ENCODE peak calls at places on chromosome 13, in nine cellular contexts. One of them, this sample, is unnamed.

GRCh38 chr13:30395192-30396158 is 26.8 kb upstream of the UBE2L5 start:
- DNase-seq in activated CD4-positive, alpha-beta T cell treated with anti-CD3 and anti-CD28 coated beads, Interleukin-2, amount 50 U/mL, for 48 hours: peak; percentile 65
- DNase-seq in Caco-2: peak; percentile 94
- DNase-seq in stimulated activated CD8-positive, alpha-beta memory T cell treated with anti-CD3 and anti-CD28 coated beads, Interleukin-12 subunit alpha, Interleukin-12 subunit beta, amount 100 ng/mL, for 1 hour: peak; percentile 45
- DNase-seq in stomach: peak; percentile 97
- DNase-seq in activated T-cell treated with anti-CD3 and anti-CD28 coated beads, Interleukin-2, amount 50 U/mL, for 72 hours: peak; percentile 64
- DNase-seq in non-pigmented ciliary epithelial cell: peak; percentile 73
- DNase-seq in cardiac muscle cell: peak; percentile 98
- DNase-seq in H9: peak; percentile 76
- DNase-seq in this sample: no peak

GRCh38 chr13:106277483-106278154 is 257.8 kb downstream of the EFNB2 start:
- DNase-seq in activated CD4-positive, alpha-beta T cell treated with anti-CD3 and anti-CD28 coated beads, Interleukin-2, amount 50 U/mL, for 48 hours: no peak
- DNase-seq in Caco-2: no peak
- DNase-seq in stimulated activated CD8-positive, alpha-beta memory T cell treated with anti-CD3 and anti-CD28 coated beads, Interleukin-12 subunit alpha, Interleukin-12 subunit beta, amount 100 ng/mL, for 1 hour: no peak
- DNase-seq in stomach: no peak
- DNase-seq in activated T-cell treated with anti-CD3 and anti-CD28 coated beads, Interleukin-2, amount 50 U/mL, for 72 hours: no peak
- DNase-seq in non-pigmented ciliary epithelial cell: no peak
- DNase-seq in cardiac muscle cell: no peak
- DNase-seq in H9: no peak
- DNase-seq in this sample: no peak

GRCh38 chr13:45511310-45512147 is 46.8 kb downstream of the COG3 start:
- DNase-seq in activated CD4-positive, alpha-beta T cell treated with anti-CD3 and anti-CD28 coated beads, Interleukin-2, amount 50 U/mL, for 48 hours: no peak
- DNase-seq in Caco-2: no peak
- DNase-seq in stimulated activated CD8-positive, alpha-beta memory T cell treated with anti-CD3 and anti-CD28 coated beads, Interleukin-12 subunit alpha, Interleukin-12 subunit beta, amount 100 ng/mL, for 1 hour: peak; percentile 15
- DNase-seq in stomach: no peak
- DNase-seq in activated T-cell treated with anti-CD3 and anti-CD28 coated beads, Interleukin-2, amount 50 U/mL, for 72 hours: peak; percentile 44
- DNase-seq in non-pigmented ciliary epithelial cell: no peak
- DNase-seq in cardiac muscle cell: peak; percentile 85
- DNase-seq in H9: no peak
- DNase-seq in this sample: no peak

GRCh38 chr13:34201050-34201913 is 383.3 kb downstream of the RFC3 start:
- DNase-seq in activated CD4-positive, alpha-beta T cell treated with anti-CD3 and anti-CD28 coated beads, Interleukin-2, amount 50 U/mL, for 48 hours: no peak
- DNase-seq in Caco-2: no peak
- DNase-seq in stimulated activated CD8-positive, alpha-beta memory T cell treated with anti-CD3 and anti-CD28 coated beads, Interleukin-12 subunit alpha, Interleukin-12 subunit beta, amount 100 ng/mL, for 1 hour: no peak
- DNase-seq in stomach: no peak
- DNase-seq in activated T-cell treated with anti-CD3 and anti-CD28 coated beads, Interleukin-2, amount 50 U/mL, for 72 hours: no peak
- DNase-seq in non-pigmented ciliary epithelial cell: peak; percentile 51
- DNase-seq in cardiac muscle cell: peak; percentile 88
- DNase-seq in H9: no peak
- DNase-seq in this sample: no peak

GRCh38 chr13:29816715-29817114 is 33.7 kb downstream of the UBL3 start:
- DNase-seq in activated CD4-positive, alpha-beta T cell treated with anti-CD3 and anti-CD28 coated beads, Interleukin-2, amount 50 U/mL, for 48 hours: no peak
- DNase-seq in Caco-2: no peak
- DNase-seq in stimulated activated CD8-positive, alpha-beta memory T cell treated with anti-CD3 and anti-CD28 coated beads, Interleukin-12 subunit alpha, Interleukin-12 subunit beta, amount 100 ng/mL, for 1 hour: no peak
- DNase-seq in stomach: no peak
- DNase-seq in activated T-cell treated with anti-CD3 and anti-CD28 coated beads, Interleukin-2, amount 50 U/mL, for 72 hours: no peak
- DNase-seq in non-pigmented ciliary epithelial cell: no peak
- DNase-seq in cardiac muscle cell: no peak
- DNase-seq in H9: no peak
- DNase-seq in this sample: no peak

GRCh38 chr13:30791354-30791921 is 56.1 kb downstream of the ALOX5AP start:
- DNase-seq in activated CD4-positive, alpha-beta T cell treated with anti-CD3 and anti-CD28 coated beads, Interleukin-2, amount 50 U/mL, for 48 hours: no peak
- DNase-seq in Caco-2: no peak
- DNase-seq in stimulated activated CD8-positive, alpha-beta memory T cell treated with anti-CD3 and anti-CD28 coated beads, Interleukin-12 subunit alpha, Interleukin-12 subunit beta, amount 100 ng/mL, for 1 hour: no peak
- DNase-seq in stomach: no peak
- DNase-seq in activated T-cell treated with anti-CD3 and anti-CD28 coated beads, Interleukin-2, amount 50 U/mL, for 72 hours: no peak
- DNase-seq in non-pigmented ciliary epithelial cell: no peak
- DNase-seq in cardiac muscle cell: peak; percentile 23
- DNase-seq in H9: no peak
- DNase-seq in this sample: no peak

GRCh38 chr13:20118268-20119140 is 42.3 kb downstream of the GJA3 start:
- DNase-seq in activated CD4-positive, alpha-beta T cell treated with anti-CD3 and anti-CD28 coated beads, Interleukin-2, amount 50 U/mL, for 48 hours: no peak
- DNase-seq in Caco-2: peak; percentile 37
- DNase-seq in stimulated activated CD8-positive, alpha-beta memory T cell treated with anti-CD3 and anti-CD28 coated beads, Interleukin-12 subunit alpha, Interleukin-12 subunit beta, amount 100 ng/mL, for 1 hour: no peak
- DNase-seq in stomach: peak; percentile 74
- DNase-seq in activated T-cell treated with anti-CD3 and anti-CD28 coated beads, Interleukin-2, amount 50 U/mL, for 72 hours: no peak
- DNase-seq in non-pigmented ciliary epithelial cell: no peak
- DNase-seq in cardiac muscle cell: peak; percentile 68
- DNase-seq in H9: peak; percentile 70
- DNase-seq in this sample: no peak

GRCh38 chr13:48978942-48979601 is 3.4 kb downstream of the FNDC3A start:
- DNase-seq in activated CD4-positive, alpha-beta T cell treated with anti-CD3 and anti-CD28 coated beads, Interleukin-2, amount 50 U/mL, for 48 hours: no peak
- DNase-seq in Caco-2: no peak
- DNase-seq in stimulated activated CD8-positive, alpha-beta memory T cell treated with anti-CD3 and anti-CD28 coated beads, Interleukin-12 subunit alpha, Interleukin-12 subunit beta, amount 100 ng/mL, for 1 hour: no peak
- DNase-seq in stomach: no peak
- DNase-seq in activated T-cell treated with anti-CD3 and anti-CD28 coated beads, Interleukin-2, amount 50 U/mL, for 72 hours: no peak
- DNase-seq in non-pigmented ciliary epithelial cell: no peak
- DNase-seq in cardiac muscle cell: peak; percentile 44
- DNase-seq in H9: no peak
- DNase-seq in this sample: no peak

GRCh38 chr13:34765446-34766180 is 176.5 kb upstream of the NBEA start:
- DNase-seq in activated CD4-positive, alpha-beta T cell treated with anti-CD3 and anti-CD28 coated beads, Interleukin-2, amount 50 U/mL, for 48 hours: no peak
- DNase-seq in Caco-2: no peak
- DNase-seq in stimulated activated CD8-positive, alpha-beta memory T cell treated with anti-CD3 and anti-CD28 coated beads, Interleukin-12 subunit alpha, Interleukin-12 subunit beta, amount 100 ng/mL, for 1 hour: no peak
- DNase-seq in stomach: no peak
- DNase-seq in activated T-cell treated with anti-CD3 and anti-CD28 coated beads, Interleukin-2, amount 50 U/mL, for 72 hours: no peak
- DNase-seq in non-pigmented ciliary epithelial cell: no peak
- DNase-seq in cardiac muscle cell: no peak
- DNase-seq in H9: no peak
- DNase-seq in this sample: no peak

GRCh38 chr13:80973721-80974120 is 632.8 kb upstream of the SPRY2 start:
- DNase-seq in activated CD4-positive, alpha-beta T cell treated with anti-CD3 and anti-CD28 coated beads, Interleukin-2, amount 50 U/mL, for 48 hours: no peak
- DNase-seq in Caco-2: no peak
- DNase-seq in stimulated activated CD8-positive, alpha-beta memory T cell treated with anti-CD3 and anti-CD28 coated beads, Interleukin-12 subunit alpha, Interleukin-12 subunit beta, amount 100 ng/mL, for 1 hour: no peak
- DNase-seq in stomach: no peak
- DNase-seq in activated T-cell treated with anti-CD3 and anti-CD28 coated beads, Interleukin-2, amount 50 U/mL, for 72 hours: no peak
- DNase-seq in non-pigmented ciliary epithelial cell: no peak
- DNase-seq in cardiac muscle cell: no peak
- DNase-seq in H9: no peak
- DNase-seq in this sample: no peak

GRCh38 chr13:60838581-60838980 is 441.6 kb downstream of the TDRD3 start:
- DNase-seq in activated CD4-positive, alpha-beta T cell treated with anti-CD3 and anti-CD28 coated beads, Interleukin-2, amount 50 U/mL, for 48 hours: no peak
- DNase-seq in Caco-2: no peak
- DNase-seq in stimulated activated CD8-positive, alpha-beta memory T cell treated with anti-CD3 and anti-CD28 coated beads, Interleukin-12 subunit alpha, Interleukin-12 subunit beta, amount 100 ng/mL, for 1 hour: no peak
- DNase-seq in stomach: no peak
- DNase-seq in activated T-cell treated with anti-CD3 and anti-CD28 coated beads, Interleukin-2, amount 50 U/mL, for 72 hours: no peak
- DNase-seq in non-pigmented ciliary epithelial cell: no peak
- DNase-seq in cardiac muscle cell: no peak
- DNase-seq in H9: no peak
- DNase-seq in this sample: no peak

GRCh38 chr13:24385902-24386301 is 76.5 kb downstream of the C1QTNF9 start:
- DNase-seq in activated CD4-positive, alpha-beta T cell treated with anti-CD3 and anti-CD28 coated beads, Interleukin-2, amount 50 U/mL, for 48 hours: no peak
- DNase-seq in Caco-2: no peak
- DNase-seq in stimulated activated CD8-positive, alpha-beta memory T cell treated with anti-CD3 and anti-CD28 coated beads, Interleukin-12 subunit alpha, Interleukin-12 subunit beta, amount 100 ng/mL, for 1 hour: no peak
- DNase-seq in stomach: no peak
- DNase-seq in activated T-cell treated with anti-CD3 and anti-CD28 coated beads, Interleukin-2, amount 50 U/mL, for 72 hours: no peak
- DNase-seq in non-pigmented ciliary epithelial cell: no peak
- DNase-seq in cardiac muscle cell: no peak
- DNase-seq in H9: no peak
- DNase-seq in this sample: no peak

GRCh38 chr13:39016789-39017188 is 21.1 kb downstream of the PROSER1 start:
- DNase-seq in activated CD4-positive, alpha-beta T cell treated with anti-CD3 and anti-CD28 coated beads, Interleukin-2, amount 50 U/mL, for 48 hours: no peak
- DNase-seq in Caco-2: no peak
- DNase-seq in stimulated activated CD8-positive, alpha-beta memory T cell treated with anti-CD3 and anti-CD28 coated beads, Interleukin-12 subunit alpha, Interleukin-12 subunit beta, amount 100 ng/mL, for 1 hour: no peak
- DNase-seq in stomach: no peak
- DNase-seq in activated T-cell treated with anti-CD3 and anti-CD28 coated beads, Interleukin-2, amount 50 U/mL, for 72 hours: no peak
- DNase-seq in non-pigmented ciliary epithelial cell: no peak
- DNase-seq in cardiac muscle cell: peak; percentile 51
- DNase-seq in H9: no peak
- DNase-seq in this sample: no peak

GRCh38 chr13:49828452-49828851 is 36.0 kb upstream of the KPNA3 start:
- DNase-seq in activated CD4-positive, alpha-beta T cell treated with anti-CD3 and anti-CD28 coated beads, Interleukin-2, amount 50 U/mL, for 48 hours: no peak
- DNase-seq in Caco-2: no peak
- DNase-seq in stimulated activated CD8-positive, alpha-beta memory T cell treated with anti-CD3 and anti-CD28 coated beads, Interleukin-12 subunit alpha, Interleukin-12 subunit beta, amount 100 ng/mL, for 1 hour: no peak
- DNase-seq in stomach: no peak
- DNase-seq in activated T-cell treated with anti-CD3 and anti-CD28 coated beads, Interleukin-2, amount 50 U/mL, for 72 hours: no peak
- DNase-seq in non-pigmented ciliary epithelial cell: no peak
- DNase-seq in cardiac muscle cell: no peak
- DNase-seq in H9: no peak
- DNase-seq in this sample: no peak

GRCh38 chr13:65882810-65883209 is 1347.3 kb downstream of the PCDH9 start:
- DNase-seq in activated CD4-positive, alpha-beta T cell treated with anti-CD3 and anti-CD28 coated beads, Interleukin-2, amount 50 U/mL, for 48 hours: no peak
- DNase-seq in Caco-2: no peak
- DNase-seq in stimulated activated CD8-positive, alpha-beta memory T cell treated with anti-CD3 and anti-CD28 coated beads, Interleukin-12 subunit alpha, Interleukin-12 subunit beta, amount 100 ng/mL, for 1 hour: no peak
- DNase-seq in stomach: no peak
- DNase-seq in activated T-cell treated with anti-CD3 and anti-CD28 coated beads, Interleukin-2, amount 50 U/mL, for 72 hours: no peak
- DNase-seq in non-pigmented ciliary epithelial cell: no peak
- DNase-seq in cardiac muscle cell: no peak
- DNase-seq in H9: no peak
- DNase-seq in this sample: no peak

GRCh38 chr13:24683833-24684599 is 3.8 kb downstream of the ATP12A start:
- DNase-seq in activated CD4-positive, alpha-beta T cell treated with anti-CD3 and anti-CD28 coated beads, Interleukin-2, amount 50 U/mL, for 48 hours: peak; percentile 71
- DNase-seq in Caco-2: peak; percentile 76
- DNase-seq in stimulated activated CD8-positive, alpha-beta memory T cell treated with anti-CD3 and anti-CD28 coated beads, Interleukin-12 subunit alpha, Interleukin-12 subunit beta, amount 100 ng/mL, for 1 hour: peak; percentile 35
- DNase-seq in stomach: peak; percentile 63
- DNase-seq in activated T-cell treated with anti-CD3 and anti-CD28 coated beads, Interleukin-2, amount 50 U/mL, for 72 hours: peak; percentile 73
- DNase-seq in non-pigmented ciliary epithelial cell: no peak
- DNase-seq in cardiac muscle cell: peak; percentile 64
- DNase-seq in H9: peak; percentile 86
- DNase-seq in this sample: no peak

GRCh38 chr13:40961224-40961623 is 57.9 kb downstream of the ELF1 start:
- DNase-seq in activated CD4-positive, alpha-beta T cell treated with anti-CD3 and anti-CD28 coated beads, Interleukin-2, amount 50 U/mL, for 48 hours: no peak
- DNase-seq in Caco-2: no peak
- DNase-seq in stimulated activated CD8-positive, alpha-beta memory T cell treated with anti-CD3 and anti-CD28 coated beads, Interleukin-12 subunit alpha, Interleukin-12 subunit beta, amount 100 ng/mL, for 1 hour: no peak
- DNase-seq in stomach: no peak
- DNase-seq in activated T-cell treated with anti-CD3 and anti-CD28 coated beads, Interleukin-2, amount 50 U/mL, for 72 hours: no peak
- DNase-seq in non-pigmented ciliary epithelial cell: no peak
- DNase-seq in cardiac muscle cell: no peak
- DNase-seq in H9: no peak
- DNase-seq in this sample: no peak

GRCh38 chr13:38821753-38822551 is 135.1 kb downstream of the FREM2 start:
- DNase-seq in activated CD4-positive, alpha-beta T cell treated with anti-CD3 and anti-CD28 coated beads, Interleukin-2, amount 50 U/mL, for 48 hours: no peak
- DNase-seq in Caco-2: no peak
- DNase-seq in stimulated activated CD8-positive, alpha-beta memory T cell treated with anti-CD3 and anti-CD28 coated beads, Interleukin-12 subunit alpha, Interleukin-12 subunit beta, amount 100 ng/mL, for 1 hour: no peak
- DNase-seq in stomach: no peak
- DNase-seq in activated T-cell treated with anti-CD3 and anti-CD28 coated beads, Interleukin-2, amount 50 U/mL, for 72 hours: no peak
- DNase-seq in non-pigmented ciliary epithelial cell: no peak
- DNase-seq in cardiac muscle cell: no peak
- DNase-seq in H9: no peak
- DNase-seq in this sample: no peak

GRCh38 chr13:75136151-75136550 is 345.8 kb downstream of the TBC1D4 start:
- DNase-seq in activated CD4-positive, alpha-beta T cell treated with anti-CD3 and anti-CD28 coated beads, Interleukin-2, amount 50 U/mL, for 48 hours: no peak
- DNase-seq in Caco-2: no peak
- DNase-seq in stimulated activated CD8-positive, alpha-beta memory T cell treated with anti-CD3 and anti-CD28 coated beads, Interleukin-12 subunit alpha, Interleukin-12 subunit beta, amount 100 ng/mL, for 1 hour: no peak
- DNase-seq in stomach: no peak
- DNase-seq in activated T-cell treated with anti-CD3 and anti-CD28 coated beads, Interleukin-2, amount 50 U/mL, for 72 hours: no peak
- DNase-seq in non-pigmented ciliary epithelial cell: no peak
- DNase-seq in cardiac muscle cell: no peak
- DNase-seq in H9: no peak
- DNase-seq in this sample: no peak

GRCh38 chr13:54640719-54641118 is 1612.1 kb downstream of the OLFM4 start:
- DNase-seq in activated CD4-positive, alpha-beta T cell treated with anti-CD3 and anti-CD28 coated beads, Interleukin-2, amount 50 U/mL, for 48 hours: no peak
- DNase-seq in Caco-2: no peak
- DNase-seq in stimulated activated CD8-positive, alpha-beta memory T cell treated with anti-CD3 and anti-CD28 coated beads, Interleukin-12 subunit alpha, Interleukin-12 subunit beta, amount 100 ng/mL, for 1 hour: no peak
- DNase-seq in stomach: no peak
- DNase-seq in activated T-cell treated with anti-CD3 and anti-CD28 coated beads, Interleukin-2, amount 50 U/mL, for 72 hours: no peak
- DNase-seq in non-pigmented ciliary epithelial cell: no peak
- DNase-seq in cardiac muscle cell: no peak
- DNase-seq in H9: no peak
- DNase-seq in this sample: no peak

GRCh38 chr13:50214514-50214913 is 199.3 kb downstream of the KCNRG start:
- DNase-seq in activated CD4-positive, alpha-beta T cell treated with anti-CD3 and anti-CD28 coated beads, Interleukin-2, amount 50 U/mL, for 48 hours: no peak
- DNase-seq in Caco-2: no peak
- DNase-seq in stimulated activated CD8-positive, alpha-beta memory T cell treated with anti-CD3 and anti-CD28 coated beads, Interleukin-12 subunit alpha, Interleukin-12 subunit beta, amount 100 ng/mL, for 1 hour: no peak
- DNase-seq in stomach: no peak
- DNase-seq in activated T-cell treated with anti-CD3 and anti-CD28 coated beads, Interleukin-2, amount 50 U/mL, for 72 hours: no peak
- DNase-seq in non-pigmented ciliary epithelial cell: no peak
- DNase-seq in cardiac muscle cell: no peak
- DNase-seq in H9: no peak
- DNase-seq in this sample: no peak

GRCh38 chr13:44575741-44576395 is at the start of gene TSC22D1:
- DNase-seq in activated CD4-positive, alpha-beta T cell treated with anti-CD3 and anti-CD28 coated beads, Interleukin-2, amount 50 U/mL, for 48 hours: peak; percentile 56
- DNase-seq in Caco-2: no peak
- DNase-seq in stimulated activated CD8-positive, alpha-beta memory T cell treated with anti-CD3 and anti-CD28 coated beads, Interleukin-12 subunit alpha, Interleukin-12 subunit beta, amount 100 ng/mL, for 1 hour: peak; percentile 49
- DNase-seq in stomach: peak; percentile 51
- DNase-seq in activated T-cell treated with anti-CD3 and anti-CD28 coated beads, Interleukin-2, amount 50 U/mL, for 72 hours: peak; percentile 58
- DNase-seq in non-pigmented ciliary epithelial cell: no peak
- DNase-seq in cardiac muscle cell: peak; percentile 66
- DNase-seq in H9: peak; percentile 33
- DNase-seq in this sample: peak; percentile 83

GRCh38 chr13:23175920-23176319 is 4.9 kb upstream of the SGCG start:
- DNase-seq in activated CD4-positive, alpha-beta T cell treated with anti-CD3 and anti-CD28 coated beads, Interleukin-2, amount 50 U/mL, for 48 hours: no peak
- DNase-seq in Caco-2: no peak
- DNase-seq in stimulated activated CD8-positive, alpha-beta memory T cell treated with anti-CD3 and anti-CD28 coated beads, Interleukin-12 subunit alpha, Interleukin-12 subunit beta, amount 100 ng/mL, for 1 hour: no peak
- DNase-seq in stomach: no peak
- DNase-seq in activated T-cell treated with anti-CD3 and anti-CD28 coated beads, Interleukin-2, amount 50 U/mL, for 72 hours: no peak
- DNase-seq in non-pigmented ciliary epithelial cell: no peak
- DNase-seq in cardiac muscle cell: peak; percentile 10
- DNase-seq in H9: no peak
- DNase-seq in this sample: no peak

GRCh38 chr13:105363747-105364177 is 1171.7 kb downstream of the EFNB2 start:
- DNase-seq in activated CD4-positive, alpha-beta T cell treated with anti-CD3 and anti-CD28 coated beads, Interleukin-2, amount 50 U/mL, for 48 hours: no peak
- DNase-seq in Caco-2: no peak
- DNase-seq in stimulated activated CD8-positive, alpha-beta memory T cell treated with anti-CD3 and anti-CD28 coated beads, Interleukin-12 subunit alpha, Interleukin-12 subunit beta, amount 100 ng/mL, for 1 hour: no peak
- DNase-seq in stomach: no peak
- DNase-seq in activated T-cell treated with anti-CD3 and anti-CD28 coated beads, Interleukin-2, amount 50 U/mL, for 72 hours: no peak
- DNase-seq in non-pigmented ciliary epithelial cell: no peak
- DNase-seq in cardiac muscle cell: peak; percentile 17
- DNase-seq in H9: no peak
- DNase-seq in this sample: no peak

GRCh38 chr13:38636106-38636505 is 50.8 kb upstream of the FREM2 start:
- DNase-seq in activated CD4-positive, alpha-beta T cell treated with anti-CD3 and anti-CD28 coated beads, Interleukin-2, amount 50 U/mL, for 48 hours: no peak
- DNase-seq in Caco-2: no peak
- DNase-seq in stimulated activated CD8-positive, alpha-beta memory T cell treated with anti-CD3 and anti-CD28 coated beads, Interleukin-12 subunit alpha, Interleukin-12 subunit beta, amount 100 ng/mL, for 1 hour: no peak
- DNase-seq in stomach: no peak
- DNase-seq in activated T-cell treated with anti-CD3 and anti-CD28 coated beads, Interleukin-2, amount 50 U/mL, for 72 hours: no peak
- DNase-seq in non-pigmented ciliary epithelial cell: no peak
- DNase-seq in cardiac muscle cell: no peak
- DNase-seq in H9: no peak
- DNase-seq in this sample: no peak

GRCh38 chr13:46961719-46962118 is 64.9 kb upstream of the HTR2A start:
- DNase-seq in activated CD4-positive, alpha-beta T cell treated with anti-CD3 and anti-CD28 coated beads, Interleukin-2, amount 50 U/mL, for 48 hours: no peak
- DNase-seq in Caco-2: no peak
- DNase-seq in stimulated activated CD8-positive, alpha-beta memory T cell treated with anti-CD3 and anti-CD28 coated beads, Interleukin-12 subunit alpha, Interleukin-12 subunit beta, amount 100 ng/mL, for 1 hour: no peak
- DNase-seq in stomach: no peak
- DNase-seq in activated T-cell treated with anti-CD3 and anti-CD28 coated beads, Interleukin-2, amount 50 U/mL, for 72 hours: peak; percentile 8
- DNase-seq in non-pigmented ciliary epithelial cell: peak; percentile 67
- DNase-seq in cardiac muscle cell: peak; percentile 75
- DNase-seq in H9: no peak
- DNase-seq in this sample: no peak

GRCh38 chr13:45713721-45714120 is 11.6 kb downstream of the CBY2 start:
- DNase-seq in activated CD4-positive, alpha-beta T cell treated with anti-CD3 and anti-CD28 coated beads, Interleukin-2, amount 50 U/mL, for 48 hours: no peak
- DNase-seq in Caco-2: no peak
- DNase-seq in stimulated activated CD8-positive, alpha-beta memory T cell treated with anti-CD3 and anti-CD28 coated beads, Interleukin-12 subunit alpha, Interleukin-12 subunit beta, amount 100 ng/mL, for 1 hour: no peak
- DNase-seq in stomach: no peak
- DNase-seq in activated T-cell treated with anti-CD3 and anti-CD28 coated beads, Interleukin-2, amount 50 U/mL, for 72 hours: no peak
- DNase-seq in non-pigmented ciliary epithelial cell: no peak
- DNase-seq in cardiac muscle cell: no peak
- DNase-seq in H9: peak; percentile 33
- DNase-seq in this sample: no peak

GRCh38 chr13:37319041-37319443 is 213.6 kb upstream of the CSNK1A1L start:
- DNase-seq in activated CD4-positive, alpha-beta T cell treated with anti-CD3 and anti-CD28 coated beads, Interleukin-2, amount 50 U/mL, for 48 hours: no peak
- DNase-seq in Caco-2: no peak
- DNase-seq in stimulated activated CD8-positive, alpha-beta memory T cell treated with anti-CD3 and anti-CD28 coated beads, Interleukin-12 subunit alpha, Interleukin-12 subunit beta, amount 100 ng/mL, for 1 hour: no peak
- DNase-seq in stomach: no peak
- DNase-seq in activated T-cell treated with anti-CD3 and anti-CD28 coated beads, Interleukin-2, amount 50 U/mL, for 72 hours: no peak
- DNase-seq in non-pigmented ciliary epithelial cell: no peak
- DNase-seq in cardiac muscle cell: no peak
- DNase-seq in H9: no peak
- DNase-seq in this sample: no peak

GRCh38 chr13:50990540-50991506 is 81.2 kb downstream of the RNASEH2B start:
- DNase-seq in activated CD4-positive, alpha-beta T cell treated with anti-CD3 and anti-CD28 coated beads, Interleukin-2, amount 50 U/mL, for 48 hours: no peak
- DNase-seq in Caco-2: no peak
- DNase-seq in stimulated activated CD8-positive, alpha-beta memory T cell treated with anti-CD3 and anti-CD28 coated beads, Interleukin-12 subunit alpha, Interleukin-12 subunit beta, amount 100 ng/mL, for 1 hour: no peak
- DNase-seq in stomach: no peak
- DNase-seq in activated T-cell treated with anti-CD3 and anti-CD28 coated beads, Interleukin-2, amount 50 U/mL, for 72 hours: no peak
- DNase-seq in non-pigmented ciliary epithelial cell: peak; percentile 9
- DNase-seq in cardiac muscle cell: peak; percentile 81
- DNase-seq in H9: peak; percentile 49
- DNase-seq in this sample: no peak

This sample was measured in osteocyte.